ENCODE peak calls at places on chromosomes 11 and 22, in five cellular contexts. G is HCT116; K is OCI-LY7; V is WERI-Rb-1; M is CD8-positive, alpha-beta memory T cell. B is an unnamed sample.

GRCh38 chr11:131042041-131042390 is 125.7 kb upstream of the SNX19 start:
- DNase-seq in G (no peak), K (no peak), V (no peak), M (no peak), B (no peak)

GRCh38 chr22:40547729-40548143 is 88.8 kb downstream of the MRTFA start:
- DNase-seq in G (no peak), K (no peak), V (no peak), M (no peak), B (no peak)

GRCh38 chr11:134001101-134001500 is 44.3 kb upstream of the IGSF9B start:
- DNase-seq in G (no peak), K (no peak), V (peak; percentile 69), M (no peak), B (no peak)

GRCh38 chr11:19018901-19019300 is 41.6 kb downstream of the MRGPRX2 start:
- DNase-seq in G (no peak), K (no peak), V (no peak), M (no peak), B (no peak)

GRCh38 chr22:35582218-35582860 is 34.8 kb downstream of the MB start:
- DNase-seq in G (no peak), K (no peak), V (no peak), M (no peak), B (no peak)

GRCh38 chr11:36376315-36376887 is 80.3 kb downstream of the PRR5L start:
- DNase-seq in G (no peak), K (no peak), V (no peak), M (no peak), B (no peak)

GRCh38 chr11:16785520-16786128 is 47.2 kb downstream of the C11orf58 start:
- DNase-seq in G (peak; percentile 54), K (peak; percentile 59), V (peak; percentile 68), M (peak; percentile 27), B (peak; percentile 22)

GRCh38 chr11:115682901-115683300 is 178.7 kb upstream of the CADM1 start:
- DNase-seq in G (no peak), K (no peak), V (no peak), M (no peak), B (no peak)

GRCh38 chr11:87092567-87092966 is 54.8 kb downstream of the TMEM135 start:
- DNase-seq in G (no peak), K (no peak), V (no peak), M (no peak), B (no peak)

GRCh38 chr22:38353701-38354100 is 36.5 kb upstream of the CSNK1E start:
- DNase-seq in G (no peak), K (no peak), V (no peak), M (no peak), B (no peak)

GRCh38 chr22:45826520-45826919 is 150.4 kb downstream of the WNT7B start:
- DNase-seq in G (no peak), K (no peak), V (no peak), M (no peak), B (no peak)

GRCh38 chr11:6268811-6269210 is 9.2 kb downstream of the CCKBR start:
- DNase-seq in G (no peak), K (no peak), V (no peak), M (no peak), B (no peak)

GRCh38 chr11:102313225-102313940 is 3.9 kb upstream of the BIRC3 start:
- DNase-seq in G (no peak), K (peak; percentile 30), V (no peak), M (no peak), B (no peak)

GRCh38 chr11:12803086-12803826 is 129.0 kb downstream of the TEAD1 start:
- DNase-seq in G (no peak), K (no peak), V (no peak), M (no peak), B (no peak)

GRCh38 chr22:37479196-37479595 is 7.0 kb downstream of the MFNG start:
- DNase-seq in G (no peak), K (no peak), V (no peak), M (no peak), B (no peak)

GRCh38 chr22:26674211-26675190 is 17.1 kb downstream of the MIAT start:
- DNase-seq in G (no peak), K (peak; percentile 79), V (no peak), M (no peak), B (no peak)

GRCh38 chr11:93541884-93542752 is 1.1 kb downstream of the SMCO4 start:
- DNase-seq in G (no peak), K (peak; percentile 76), V (peak; percentile 42), M (peak; percentile 21), B (no peak)

GRCh38 chr11:87330072-87330678 is 292.4 kb downstream of the TMEM135 start:
- DNase-seq in G (no peak), K (no peak), V (no peak), M (no peak), B (no peak)

GRCh38 chr11:57804466-57804865 is 42.9 kb downstream of the CTNND1 start:
- DNase-seq in G (no peak), K (no peak), V (no peak), M (no peak), B (no peak)

GRCh38 chr22:44387486-44387885 is 74.7 kb upstream of the SHISAL1 start:
- DNase-seq in G (no peak), K (no peak), V (no peak), M (no peak), B (no peak)

GRCh38 chr11:37442576-37442975 is 844.5 kb upstream of the RAG2 start:
- DNase-seq in G (no peak), K (no peak), V (no peak), M (no peak), B (no peak)

GRCh38 chr11:126920833-126921232 is 79.7 kb downstream of the KIRREL3 start:
- DNase-seq in G (no peak), K (no peak), V (no peak), M (no peak), B (no peak)

GRCh38 chr11:70788247-70789022 is 390.1 kb downstream of the CTTN start:
- DNase-seq in G (peak; percentile 68), K (no peak), V (no peak), M (no peak), B (peak; percentile 33)

GRCh38 chr11:2432171-2432621 is 12.1 kb downstream of the TRPM5 start:
- DNase-seq in G (no peak), K (no peak), V (no peak), M (no peak), B (no peak)

GRCh38 chr22:49237279-49237678 is 590.4 kb downstream of the BRD1 start:
- DNase-seq in G (no peak), K (no peak), V (no peak), M (no peak), B (no peak)

GRCh38 chr11:36453678-36454077 is 56.4 kb downstream of the TRAF6 start:
- DNase-seq in G (no peak), K (peak; percentile 4), V (no peak), M (no peak), B (no peak)

GRCh38 chr22:25748704-25749103 is 6.7 kb downstream of the MYO18B start:
- DNase-seq in G (no peak), K (no peak), V (no peak), M (no peak), B (no peak)

GRCh38 chr22:45787770-45788169 is 116.1 kb downstream of the ATXN10 start:
- DNase-seq in G (no peak), K (no peak), V (no peak), M (no peak), B (no peak)

GRCh38 chr11:104001474-104001873 is 35.0 kb upstream of the DDI1 start:
- DNase-seq in G (no peak), K (no peak), V (no peak), M (no peak), B (no peak)

GRCh38 chr11:73400293-73400692 is 24.1 kb downstream of the RELT start:
- DNase-seq in G (no peak), K (no peak), V (no peak), M (no peak), B (no peak)

GRCh38 chr11:69471329-69472052 is 10.0 kb upstream of the LINC01488 start:
- DNase-seq in G (no peak), K (no peak), V (no peak), M (no peak), B (no peak)

GRCh38 chr11:8712506-8712905 is 29.9 kb downstream of the RPL27A start:
- DNase-seq in G (no peak), K (no peak), V (no peak), M (no peak), B (no peak)

GRCh38 chr11:8711895-8712442 is 29.4 kb downstream of the RPL27A start:
- DNase-seq in G (no peak), K (no peak), V (no peak), M (no peak), B (no peak)

GRCh38 chr11:8715501-8715900 is 32.9 kb downstream of the RPL27A start:
- DNase-seq in G (no peak), K (no peak), V (no peak), M (no peak), B (no peak)

GRCh38 chr11:8713760-8714159 is 31.2 kb downstream of the RPL27A start:
- DNase-seq in G (no peak), K (no peak), V (no peak), M (no peak), B (no peak)

GRCh38 chr11:8714622-8715225 is 32.1 kb downstream of the RPL27A start:
- DNase-seq in G (no peak), K (no peak), V (no peak), M (no peak), B (no peak)
- H3K27ac ChIP-seq in G (no peak overlapping the region), K (no peak overlapping the region), V (peak overlapping the region; percentile 36), M (no peak overlapping the region), B (no peak overlapping the region)

GRCh38 chr11:118003456-118003855 is 17.3 kb downstream of the IL10RA start:
- DNase-seq in G (no peak), K (no peak), V (no peak), M (no peak), B (no peak)
- H3K27ac ChIP-seq in G (no peak overlapping the region), K (no peak overlapping the region), V (no peak overlapping the region), M (peak overlapping the region; percentile 72), B (no peak overlapping the region)

DNA sequence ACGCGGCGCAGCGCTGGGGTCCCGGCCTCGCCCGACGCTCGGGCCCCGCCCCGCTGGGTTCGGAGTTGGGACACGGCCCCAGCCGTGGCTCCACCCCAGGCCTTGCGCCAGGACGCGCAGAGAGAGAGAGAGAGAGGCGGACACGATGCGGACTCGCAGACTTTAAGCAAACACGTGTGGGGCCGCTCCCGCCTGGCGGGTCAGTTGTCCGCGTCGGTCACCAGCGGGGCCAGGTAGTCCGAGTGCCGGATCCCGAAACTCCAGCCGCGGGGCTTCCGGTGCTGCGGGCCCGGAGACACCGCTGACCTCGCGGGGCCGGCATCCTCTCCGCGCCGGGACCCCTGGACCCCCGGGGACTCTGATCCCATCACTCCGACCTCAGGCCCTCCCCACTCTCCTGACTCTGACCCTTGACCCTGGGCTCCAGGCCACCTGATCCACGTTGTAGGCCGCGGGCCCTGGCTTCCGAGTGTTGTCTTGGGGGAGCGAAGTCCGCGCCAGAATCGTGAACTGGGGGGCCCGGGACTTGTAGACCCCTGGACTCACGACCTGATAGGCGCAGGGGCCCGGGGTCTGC is 556 bp upstream of the TYMP start:
- DNase-seq in G (peak; percentile 73), K (peak; percentile 78), V (no peak), M (no peak), B (no peak)
- H3K27ac ChIP-seq in G (peak overlapping the region; percentile 100), K (peak overlapping the region; percentile 53), V (no peak overlapping the region), M (peak overlapping the region; percentile 92), B (peak overlapping the region; percentile 94)

DNA sequence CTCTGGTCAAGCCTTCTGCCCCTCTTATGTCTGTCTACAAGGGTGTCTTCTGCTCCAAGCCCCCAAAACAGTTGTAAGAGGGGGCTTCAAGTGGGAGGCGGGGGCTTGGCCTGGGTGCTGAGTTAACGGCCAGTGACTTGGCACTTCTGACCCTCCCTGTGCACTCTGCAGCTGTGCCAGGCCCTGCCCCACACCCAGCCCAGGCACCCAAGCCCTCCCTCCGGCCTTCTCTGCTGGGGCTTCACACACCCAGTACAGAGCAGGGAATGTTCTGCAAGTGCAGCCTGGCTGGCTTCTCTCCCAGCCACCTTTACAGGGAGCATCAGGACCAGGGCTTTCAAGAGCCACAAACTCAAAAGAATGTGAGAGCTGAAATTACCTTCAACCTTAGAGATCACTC is 3.8 kb downstream of the TMEM121B start:
- DNase-seq in G (no peak), K (no peak), V (no peak), M (no peak), B (no peak)
- H3K27ac ChIP-seq in G (no peak overlapping the region), K (peak overlapping the region; percentile 21), V (no peak overlapping the region), M (no peak overlapping the region), B (no peak overlapping the region)

B was measured in epithelial cell of prostate.